ENCODE peak calls at places on chromosomes 7 and 10, in eight cellular contexts. D is MM.1S, J is H1, I is H9, S is PC-3, N is mammary epithelial cell, C is IMR-90, H is NT2/D1. V is an unnamed sample.

GRCh38 chr7:2225830-2226229 is 6.9 kb downstream of the MAD1L1 start:
- DNase-seq in D (no peak), J (no peak), I (no peak), S (no peak), N (no peak), C (no peak), H (no peak), V (no peak)

GRCh38 chr10:95480901-95481491 is 80.2 kb downstream of the SORBS1 start:
- DNase-seq in D (no peak), J (no peak), I (peak; percentile 42), S (no peak), N (peak; percentile 61), C (no peak), H (no peak), V (no peak)

GRCh38 chr10:14889318-14889717 is 10.7 kb downstream of the SUV39H2 start:
- DNase-seq in D (no peak), J (no peak), I (no peak), S (peak; percentile 6), N (no peak), C (no peak), H (no peak), V (no peak)

GRCh38 chr7:84025332-84025927 is 169.2 kb downstream of the SEMA3A start:
- DNase-seq in D (no peak), J (peak; percentile 15), I (no peak), S (peak; percentile 88), N (peak; percentile 89), C (peak; percentile 94), H (no peak), V (no peak)

GRCh38 chr10:44464503-44464902 is 79.6 kb upstream of the CXCL12 start:
- DNase-seq in D (no peak), J (no peak), I (no peak), S (no peak), N (no peak), C (no peak), H (no peak), V (no peak)

GRCh38 chr10:121864168-121864567 is 63.7 kb downstream of the ATE1 start:
- DNase-seq in D (no peak), J (no peak), I (no peak), S (no peak), N (no peak), C (no peak), H (no peak), V (no peak)

GRCh38 chr10:113073549-113074189 is 123.6 kb downstream of the TCF7L2 start:
- DNase-seq in D (no peak), J (peak; percentile 49), I (peak; percentile 88), S (peak; percentile 92), N (no peak), C (peak; percentile 97), H (peak; percentile 39), V (peak; percentile 94)

GRCh38 chr7:4189151-4189570 is 492.9 kb upstream of the FOXK1 start:
- DNase-seq in D (no peak), J (no peak), I (no peak), S (peak; percentile 44), N (peak; percentile 96), C (peak; percentile 2), H (no peak), V (peak; percentile 92)

GRCh38 chr10:90849956-90850749 is 7.7 kb downstream of the HTR7 start:
- DNase-seq in D (no peak), J (no peak), I (no peak), S (peak; percentile 43), N (peak; percentile 92), C (peak; percentile 18), H (no peak), V (no peak)

GRCh38 chr7:55156919-55157318 is 138.1 kb downstream of the EGFR start:
- DNase-seq in D (no peak), J (no peak), I (peak; percentile 69), S (no peak), N (no peak), C (no peak), H (no peak), V (no peak)

GRCh38 chr7:149422914-149423285 is 38.0 kb downstream of the ZNF777 start:
- DNase-seq in D (no peak), J (no peak), I (peak; percentile 56), S (no peak), N (no peak), C (no peak), H (no peak), V (peak; percentile 75)

GRCh38 chr7:6147627-6148026 is 116.5 kb downstream of the ANKRD61 start:
- DNase-seq in D (no peak), J (no peak), I (no peak), S (no peak), N (no peak), C (no peak), H (no peak), V (no peak)

GRCh38 chr7:83040454-83040853 is 122.2 kb downstream of the PCLO start:
- DNase-seq in D (no peak), J (no peak), I (no peak), S (no peak), N (no peak), C (no peak), H (no peak), V (no peak)

GRCh38 chr7:157497744-157498541 is 161.1 kb downstream of the DNAJB6 start:
- DNase-seq in D (no peak), J (no peak), I (peak; percentile 15), S (no peak), N (no peak), C (no peak), H (no peak), V (no peak)

GRCh38 chr10:35934637-35934995 is 292.5 kb upstream of the FZD8 start:
- DNase-seq in D (no peak), J (no peak), I (no peak), S (no peak), N (no peak), C (no peak), H (no peak), V (no peak)

GRCh38 chr10:71278691-71279588 is 40.1 kb upstream of the SLC29A3 start:
- DNase-seq in D (no peak), J (no peak), I (peak; percentile 69), S (no peak), N (no peak), C (no peak), H (no peak), V (peak; percentile 86)
- H3K9ac ChIP-seq in D (no peak overlapping the region), J (no peak overlapping the region), I (no peak overlapping the region), S (no peak overlapping the region), N (no peak overlapping the region), C (no peak overlapping the region), H (peak overlapping the region; percentile 61), V (no peak overlapping the region)

GRCh38 chr7:26555971-26556830 is 264.5 kb downstream of the SNX10 start:
- DNase-seq in D (no peak), J (no peak), I (no peak), S (no peak), N (no peak), C (no peak), H (no peak), V (no peak)
- H3K4me1 ChIP-seq in D (no peaks in the 10 kb centered on the region), J (peaks cover 6% of the 10 kb centered on the region), I (no peaks in the 10 kb centered on the region), S (peaks cover 28% of the 10 kb centered on the region), N (no peaks in the 10 kb centered on the region), C (no peaks in the 10 kb centered on the region), H (peaks cover 5% of the 10 kb centered on the region), V (no peaks in the 10 kb centered on the region)

GRCh38 chr10:45514283-45515270 is 140.6 kb downstream of the ALOX5 start:
- DNase-seq in D (no peak), J (no peak), I (no peak), S (peak; percentile 7), N (peak; percentile 86), C (peak; percentile 43), H (no peak), V (no peak)
- H3K9ac ChIP-seq in D (no peak overlapping the region), J (no peak overlapping the region), I (no peak overlapping the region), S (no peak overlapping the region), N (peak overlapping the region; percentile 26), C (no peak overlapping the region), H (no peak overlapping the region), V (no peak overlapping the region)

GRCh38 chr10:88849224-88849623 is 2.4 kb downstream of the ANKRD22 start:
- DNase-seq in D (no peak), J (no peak), I (no peak), S (no peak), N (peak; percentile 28), C (peak; percentile 72), H (no peak), V (no peak)

GRCh38 chr10:88852327-88852726 is 683 bp upstream of the ANKRD22 start:
- DNase-seq in D (no peak), J (no peak), I (no peak), S (no peak), N (no peak), C (no peak), H (no peak), V (no peak)

GRCh38 chr10:88850712-88851111 is 932 bp downstream of the ANKRD22 start:
- DNase-seq in D (no peak), J (no peak), I (no peak), S (no peak), N (no peak), C (no peak), H (no peak), V (no peak)

GRCh38 chr10:88851706-88852105 is at the start of gene ANKRD22:
- DNase-seq in D (no peak), J (no peak), I (peak; percentile 47), S (peak; percentile 95), N (peak; percentile 99), C (peak; percentile 75), H (no peak), V (peak; percentile 71)

DNA sequence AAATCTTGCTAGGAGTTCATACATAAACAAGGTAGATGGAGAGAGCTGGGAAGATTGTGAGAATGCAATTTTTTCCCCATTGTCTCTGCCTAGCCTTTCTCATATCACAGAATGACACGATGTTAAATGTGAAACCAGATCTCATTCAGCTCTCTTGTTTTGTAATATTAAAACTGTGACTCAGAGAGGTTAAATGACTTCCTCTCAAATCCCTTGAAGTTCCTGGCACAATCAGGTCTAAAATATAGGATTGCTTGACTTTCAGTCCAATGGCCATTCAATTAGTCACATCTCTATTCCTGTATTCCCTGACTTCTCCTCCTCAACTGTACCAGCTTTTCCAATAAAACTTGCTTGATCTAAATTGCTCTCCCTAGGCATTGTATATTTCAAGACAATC is 3.1 kb downstream of the ANKRD22 start:
- DNase-seq in D (no peak), J (no peak), I (no peak), S (peak; percentile 81), N (peak; percentile 80), C (peak; percentile 87), H (no peak), V (no peak)
- H3K4me1 ChIP-seq in D (no peaks in the 10 kb centered on the region), J (no peaks in the 10 kb centered on the region), I (no peaks in the 10 kb centered on the region), S (peaks cover 41% of the 10 kb centered on the region), N (peaks cover 43% of the 10 kb centered on the region), C (peaks cover 5% of the 10 kb centered on the region), H (no peaks in the 10 kb centered on the region), V (no peaks in the 10 kb centered on the region)

GRCh38 chr10:118596426-118597124 is 1.1 kb upstream of the PRLHR start:
- DNase-seq in D (no peak), J (no peak), I (peak; percentile 39), S (no peak), N (no peak), C (no peak), H (no peak), V (no peak)
- H3K9ac ChIP-seq in D (no peak overlapping the region), J (no peak overlapping the region), I (no peak overlapping the region), S (no peak overlapping the region), N (no peak overlapping the region), C (no peak overlapping the region), H (peak overlapping the region; percentile 32), V (no peak overlapping the region)